ENCODE peak calls at places on chromosomes 5 and 9, in eight cellular contexts. F is HepG2, A is endothelial cell of umbilical vein, E is hepatocyte, T is PC-3, B is fibroblast of lung, G is astrocyte, L is K562. W is an unnamed sample. For H3K4me1, the result is how much of the 10 kb centered on the place peaks cover.

GRCh38 chr5:135216072-135216812 is 182.2 kb upstream of the PITX1 start:
- DNase-seq in F (no peak), A (no peak), E (no peak), T (no peak), B (no peak), G (no peak), L (no peak), W (no peak)

GRCh38 chr5:123997354-123998215 is 485.6 kb downstream of the CSNK1G3 start:
- DNase-seq in F (no peak), A (no peak), E (peak), T (peak), B (peak), G (peak), L (no peak), W (peak)

GRCh38 chr5:776862-777711 is 7.4 kb downstream of the ZDHHC11B start:
- DNase-seq in F (no peak), A (no peak), E (no peak), T (no peak), B (no peak), G (no peak), L (peak), W (no peak)

GRCh38 chr5:88140396-88140862 is 128.2 kb downstream of the TMEM161B start:
- DNase-seq in F (no peak), A (no peak), E (peak), T (no peak), B (no peak), G (peak), L (peak), W (no peak)

GRCh38 chr9:10534863-10535262 is 77.9 kb downstream of the PTPRD start:
- DNase-seq in F (no peak), A (no peak), E (peak), T (peak), B (no peak), G (no peak), L (no peak), W (no peak)

GRCh38 chr5:119396265-119396664 is 40.4 kb downstream of the TNFAIP8 start:
- DNase-seq in F (no peak), A (no peak), E (no peak), T (no peak), B (no peak), G (no peak), L (no peak), W (no peak)

GRCh38 chr5:102762095-102762534 is 7.0 kb downstream of the PAM start:
- DNase-seq in F (no peak), A (peak), E (no peak), T (peak), B (peak), G (peak), L (no peak), W (no peak)

GRCh38 chr5:170154297-170154696 is 48.6 kb downstream of the FOXI1 start:
- DNase-seq in F (no peak), A (no peak), E (no peak), T (no peak), B (no peak), G (no peak), L (no peak), W (no peak)

GRCh38 chr9:118976160-118976559 is 393.1 kb downstream of the BRINP1 start:
- DNase-seq in F (no peak), A (no peak), E (no peak), T (no peak), B (no peak), G (no peak), L (no peak), W (no peak)

GRCh38 chr9:33817327-33818166 is 587 bp downstream of the UBE2R2 start:
- DNase-seq in F (peak), A (peak), E (peak), T (peak), B (peak), G (peak), L (peak), W (no peak)

GRCh38 chr9:121280715-121281613 is 13.0 kb downstream of the GSN start:
- DNase-seq in F (peak), A (no peak), E (no peak), T (no peak), B (no peak), G (no peak), L (no peak), W (no peak)
- H3K4me1 ChIP-seq in F (half or more), A (half or more), E (half or more), T (half or more), B (half or more), G (half or more), L (under half), W (half or more)

GRCh38 chr5:33827335-33827734 is 64.5 kb downstream of the ADAMTS12 start:
- DNase-seq in F (no peak), A (peak), E (no peak), T (no peak), B (no peak), G (peak), L (no peak), W (no peak)
- TF ChIP-seq EZH2 in F (no peak), A (no peak), E (no peak), T (no peak), B (no peak), G (no peak), L (no peak), W (no peak)

DNA sequence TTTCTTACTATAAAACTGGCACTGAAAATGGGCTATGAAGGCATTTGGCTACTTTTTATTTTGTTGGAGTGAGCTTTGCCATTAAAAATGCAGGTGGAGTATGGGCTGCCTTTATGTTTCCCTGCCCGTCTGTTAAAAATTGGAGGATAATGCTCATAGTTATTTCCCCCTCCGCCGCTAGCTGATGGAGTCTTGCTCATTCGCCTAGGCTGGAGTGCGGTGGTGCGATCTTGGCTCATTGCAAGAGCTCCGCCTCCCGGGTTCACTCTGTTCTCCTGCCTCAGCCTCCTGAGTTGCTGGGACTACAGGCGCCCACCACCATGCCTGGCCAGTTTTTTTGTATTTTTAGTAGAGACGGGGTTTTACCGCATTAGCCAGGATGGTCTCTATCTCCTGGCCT is 8.6 kb downstream of the G3BP1 start:
- DNase-seq in F (no peak), A (no peak), E (no peak), T (no peak), B (no peak), G (no peak), L (no peak), W (no peak)
- H3K4me1 ChIP-seq in F (half or more), A (under half), E (under half), T (under half), B (under half), G (under half), L (under half), W (under half)

DNA sequence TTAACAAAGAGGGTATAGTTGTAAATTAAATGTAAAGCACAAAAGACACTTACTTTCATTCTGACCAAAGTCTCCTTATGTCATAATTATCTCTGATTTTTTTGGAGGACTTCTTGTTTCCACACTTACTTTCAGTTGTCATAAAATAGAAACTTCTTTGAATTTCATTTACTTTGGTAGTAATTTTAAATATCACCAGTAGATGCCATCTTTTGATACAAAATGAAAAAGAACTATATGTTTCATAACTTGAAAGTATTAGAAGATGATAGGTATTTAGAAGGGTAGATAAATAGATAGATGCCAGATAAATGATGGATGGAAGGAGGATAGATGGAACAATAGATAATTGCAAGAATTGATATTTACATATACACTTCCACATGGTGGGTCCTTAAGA is 1865.3 kb upstream of the CDH9 start:
- DNase-seq in F (no peak), A (no peak), E (no peak), T (peak), B (no peak), G (no peak), L (no peak), W (no peak)
- TF ChIP-seq EZH2 in F (no peak), A (no peak), E (no peak), T (no peak), B (no peak), G (no peak), L (no peak), W (no peak)

DNA sequence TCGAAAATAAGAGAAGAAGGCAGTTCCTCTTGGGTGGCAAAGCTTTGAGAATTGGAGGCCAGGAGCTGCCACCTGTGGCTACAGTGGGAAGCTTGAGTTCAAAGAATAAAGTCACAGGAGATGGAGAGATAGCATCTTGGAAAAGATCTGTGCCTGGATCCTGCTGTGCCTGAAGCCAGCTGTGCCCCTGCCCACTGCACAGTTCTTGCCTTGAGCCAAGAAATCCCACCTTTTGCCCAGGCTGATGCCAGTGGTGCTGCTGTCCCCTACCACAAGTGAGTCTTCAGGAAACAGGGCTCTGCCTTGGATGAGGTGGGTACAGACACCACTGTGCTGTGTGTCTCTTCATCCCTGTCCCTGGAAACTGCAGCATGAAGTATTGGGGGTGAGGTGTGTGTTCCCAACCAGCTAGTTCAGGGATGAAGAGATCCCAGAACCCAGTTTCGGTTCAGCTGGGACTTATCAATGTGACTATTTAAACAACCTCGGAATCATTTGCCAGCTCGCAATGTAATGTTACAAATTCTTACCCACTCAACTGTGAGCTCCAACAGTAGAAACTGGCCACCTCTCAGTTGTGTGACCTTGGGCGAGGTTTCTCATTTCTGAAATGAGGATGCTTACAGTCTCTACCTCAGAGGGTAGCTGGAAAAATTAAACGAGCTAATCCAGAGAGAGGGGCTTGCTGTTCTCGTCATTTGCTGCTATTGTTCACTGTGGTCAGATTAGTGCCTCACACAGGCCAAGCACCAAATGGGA is 5.9 kb downstream of the IER5L start:
- DNase-seq in F (no peak), A (no peak), E (no peak), T (no peak), B (no peak), G (no peak), L (no peak), W (no peak)
- H3K4me1 ChIP-seq in F (half or more), A (under half), E (under half), T (under half), B (under half), G (half or more), L (half or more), W (under half)

GRCh38 chr5:141875795-141876627 is 2.2 kb downstream of the PCDH1 start:
- DNase-seq in F (no peak), A (peak), E (peak), T (peak), B (no peak), G (no peak), L (peak), W (no peak)
- TF ChIP-seq EZH2 in F (peak), A (no peak), E (peak), T (no peak), B (no peak), G (peak), L (no peak), W (peak)

DNA sequence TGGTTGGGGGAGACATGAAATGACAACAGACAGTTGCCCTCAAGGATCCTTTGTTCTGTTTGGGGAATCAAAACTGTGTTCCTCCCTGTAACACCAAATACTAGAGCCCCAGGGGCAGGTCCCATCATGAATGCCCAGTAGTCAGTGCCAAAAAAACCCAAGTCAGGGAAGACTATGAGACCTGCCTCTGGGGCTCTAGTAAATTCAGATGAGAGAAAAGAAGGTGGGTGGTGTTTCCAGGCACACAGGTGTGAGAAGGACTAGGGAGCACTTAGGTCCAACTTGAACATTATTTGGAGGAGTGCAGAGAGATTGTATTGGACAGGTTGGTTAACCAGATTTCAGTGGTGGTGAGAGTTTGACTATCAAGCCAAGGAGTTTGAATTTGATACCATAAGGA is 51.9 kb downstream of the SLC22A5 start:
- DNase-seq in F (no peak), A (no peak), E (no peak), T (no peak), B (no peak), G (no peak), L (no peak), W (no peak)
- H3K4me1 ChIP-seq in F (half or more), A (under half), E (under half), T (half or more), B (half or more), G (under half), L (under half), W (half or more)

GRCh38 chr5:11903121-11903613 is 1.1 kb downstream of the CTNND2 start:
- DNase-seq in F (no peak), A (no peak), E (peak), T (no peak), B (no peak), G (peak), L (no peak), W (no peak)
- TF ChIP-seq EZH2 in F (no peak), A (peak), E (no peak), T (peak), B (peak), G (no peak), L (no peak), W (peak)

GRCh38 chr9:121272401-121272948 is 4.5 kb downstream of the GSN start:
- DNase-seq in F (no peak), A (no peak), E (no peak), T (no peak), B (no peak), G (no peak), L (no peak), W (no peak)
- H3K4me1 ChIP-seq in F (under half), A (under half), E (under half), T (under half), B (under half), G (half or more), L (under half), W (under half)

GRCh38 chr9:17578911-17579793 is at the start of gene SH3GL2:
- DNase-seq in F (no peak), A (no peak), E (peak), T (peak), B (peak), G (peak), L (no peak), W (no peak)
- TF ChIP-seq EZH2 in F (no peak), A (peak), E (no peak), T (no peak), B (peak), G (peak), L (no peak), W (peak)

W was measured in keratinocyte.